ENCODE peak calls at places on chromosomes 3 and 15, in four cellular contexts. K, Q, X and L are unnamed samples.

GRCh38 chr15:48721061-48721810 is 75.7 kb upstream of the FBN1 start:
- DNase-seq in K (no peak), Q (no peak), X (no peak), L (no peak)

GRCh38 chr15:60589253-60589652 is 110.3 kb upstream of the ICE2 start:
- DNase-seq in K (no peak), Q (no peak), X (no peak), L (no peak)

GRCh38 chr3:73727117-73727802 is 102.5 kb upstream of the PDZRN3 start:
- DNase-seq in K (no peak), Q (no peak), X (no peak), L (peak)

GRCh38 chr3:198025644-198026043 is 65.6 kb downstream of the LMLN start:
- DNase-seq in K (no peak), Q (no peak), X (no peak), L (no peak)

GRCh38 chr3:152267831-152268500 is 763 bp upstream of the MBNL1 start:
- DNase-seq in K (no peak), Q (no peak), X (no peak), L (peak)

GRCh38 chr3:31710123-31710841 is 177.6 kb downstream of the STT3B start:
- DNase-seq in K (peak), Q (no peak), X (no peak), L (peak)

GRCh38 chr3:185549111-185549510 is 3.3 kb downstream of the LIPH start:
- DNase-seq in K (no peak), Q (no peak), X (no peak), L (peak)

GRCh38 chr15:27382296-27382695 is 411.3 kb downstream of the GABRG3 start:
- DNase-seq in K (no peak), Q (no peak), X (no peak), L (no peak)

GRCh38 chr3:46923559-46924350 is 46.2 kb downstream of the PTH1R start:
- DNase-seq in K (peak), Q (peak), X (no peak), L (peak)

GRCh38 chr3:107992976-107993684 is 97.7 kb downstream of the CD47 start:
- DNase-seq in K (no peak), Q (no peak), X (no peak), L (peak)

GRCh38 chr3:65786891-65787290 is 251.8 kb downstream of the MAGI1 start:
- DNase-seq in K (no peak), Q (no peak), X (no peak), L (no peak)

GRCh38 chr15:85142324-85142723 is 160.7 kb downstream of the PDE8A start:
- DNase-seq in K (no peak), Q (no peak), X (no peak), L (peak)

GRCh38 chr15:78810377-78811123 is 714 bp downstream of the ADAMTS7 start:
- DNase-seq in K (peak), Q (no peak), X (no peak), L (peak)

GRCh38 chr3:172536505-172536904 is 13.3 kb upstream of the TNFSF10 start:
- DNase-seq in K (no peak), Q (no peak), X (no peak), L (no peak)

GRCh38 chr15:91887921-91888373 is 34.4 kb downstream of the SLCO3A1 start:
- DNase-seq in K (no peak), Q (no peak), X (peak), L (no peak)

GRCh38 chr3:107599755-107600122 is 77.0 kb downstream of the BBX start:
- DNase-seq in K (no peak), Q (no peak), X (no peak), L (no peak)

GRCh38 chr3:171364500-171364899 is 95.7 kb downstream of the TNIK start:
- DNase-seq in K (no peak), Q (no peak), X (no peak), L (no peak)

GRCh38 chr3:47001731-47002489 is 22.4 kb downstream of the NBEAL2 start:
- DNase-seq in K (no peak), Q (no peak), X (no peak), L (no peak)

GRCh38 chr3:131329774-131330173 is 51.8 kb upstream of the NUDT16 start:
- DNase-seq in K (peak), Q (no peak), X (no peak), L (no peak)

GRCh38 chr3:61624300-61624699 is 62.9 kb downstream of the PTPRG start:
- DNase-seq in K (no peak), Q (no peak), X (no peak), L (no peak)

GRCh38 chr3:48411606-48412374 is 18.1 kb downstream of the PLXNB1 start:
- DNase-seq in K (no peak), Q (no peak), X (no peak), L (no peak)

GRCh38 chr3:62376906-62377865 is 3.8 kb upstream of the FEZF2 start:
- DNase-seq in K (no peak), Q (no peak), X (no peak), L (no peak)

GRCh38 chr3:164687211-164687610 is 391.1 kb downstream of the SI start:
- DNase-seq in K (no peak), Q (no peak), X (no peak), L (no peak)

GRCh38 chr15:42082141-42082540 is 12.2 kb downstream of the PLA2G4D start:
- DNase-seq in K (no peak), Q (no peak), X (no peak), L (no peak)

GRCh38 chr3:111547645-111548044 is 5.6 kb downstream of the CD96 start:
- DNase-seq in K (peak), Q (peak), X (no peak), L (no peak)

GRCh38 chr3:18237251-18238005 is 187.7 kb downstream of the SATB1 start:
- DNase-seq in K (no peak), Q (no peak), X (peak), L (peak)